ENCODE peak calls at places on chromosome 3, in five cellular contexts. U is NB4, L is endothelial cell of umbilical vein, J is K562, G is GM12878. E is an unnamed sample.

GRCh38 chr3:188323067-188323842 is 169.3 kb downstream of the LPP start:
- DNase-seq in U (no peak), L (no peak), J (no peak), G (no peak), E (no peak)

GRCh38 chr3:179015551-179016020 is 56.0 kb downstream of the ZMAT3 start:
- DNase-seq in U (peak; percentile 77), L (peak; percentile 86), J (peak; percentile 87), G (peak; percentile 93), E (peak; percentile 18)

GRCh38 chr3:58048301-58048700 is 40.1 kb downstream of the FLNB start:
- DNase-seq in U (no peak), L (peak; percentile 93), J (no peak), G (no peak), E (no peak)

GRCh38 chr3:27323087-27323570 is 46.1 kb downstream of the NEK10 start:
- DNase-seq in U (no peak), L (no peak), J (no peak), G (no peak), E (no peak)

GRCh38 chr3:94036909-94037507 is 8.6 kb upstream of the STX19 start:
- DNase-seq in U (peak; percentile 22), L (peak; percentile 9), J (peak; percentile 25), G (no peak), E (peak; percentile 34)

GRCh38 chr3:19206540-19206939 is 58.2 kb downstream of the KCNH8 start:
- DNase-seq in U (no peak), L (no peak), J (no peak), G (no peak), E (no peak)

GRCh38 chr3:8769088-8769822 is at the start of gene OXTR:
- DNase-seq in U (peak; percentile 55), L (peak; percentile 69), J (peak; percentile 76), G (no peak), E (peak; percentile 78)

GRCh38 chr3:55487376-55488241 is 503 bp upstream of the WNT5A start:
- DNase-seq in U (no peak), L (peak; percentile 54), J (no peak), G (no peak), E (peak; percentile 18)

GRCh38 chr3:160929595-160929994 is 173.6 kb downstream of the PPM1L start:
- DNase-seq in U (no peak), L (peak; percentile 19), J (peak; percentile 3), G (no peak), E (no peak)

GRCh38 chr3:174198199-174198598 is 660.9 kb upstream of the NAALADL2 start:
- DNase-seq in U (no peak), L (peak; percentile 78), J (no peak), G (no peak), E (no peak)

GRCh38 chr3:20039082-20039764 is 1.0 kb upstream of the KAT2B start:
- DNase-seq in U (peak; percentile 32), L (peak; percentile 49), J (peak; percentile 40), G (no peak), E (no peak)

GRCh38 chr3:125137432-125138033 is 75.0 kb downstream of the SLC12A8 start:
- DNase-seq in U (no peak), L (no peak), J (no peak), G (no peak), E (peak; percentile 32)

GRCh38 chr3:183108002-183108449 is 8.7 kb upstream of the MCCC1 start:
- DNase-seq in U (peak; percentile 43), L (peak; percentile 41), J (no peak), G (no peak), E (peak; percentile 29)
- TF ChIP-seq MYC in U (no peak), L (no peak), J (no peak), G (no peak), E (no peak)

DNA sequence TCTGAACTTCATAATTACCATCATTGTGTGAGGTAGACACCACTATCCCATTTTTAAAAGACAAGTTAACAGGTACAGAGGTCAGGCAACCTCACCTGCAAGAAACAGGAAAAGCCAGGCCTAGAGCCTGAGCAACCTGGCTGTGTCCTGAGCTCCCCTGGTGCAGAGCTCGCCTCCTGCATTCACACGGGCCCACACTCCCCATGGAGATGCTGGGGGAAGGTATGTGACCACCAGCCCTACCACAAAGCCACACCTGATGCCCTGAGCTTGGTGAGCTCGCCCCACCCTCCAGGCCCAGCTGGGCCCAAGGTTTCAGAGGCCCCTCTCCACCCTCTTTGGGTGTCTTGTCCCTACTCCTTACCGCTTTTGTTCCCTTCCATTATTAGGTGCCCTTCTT is 1.2 kb upstream of the EFCAB12 start:
- DNase-seq in U (no peak), L (no peak), J (no peak), G (no peak), E (no peak)
- TF ChIP-seq MYC in U (no peak), L (no peak), J (no peak), G (no peak), E (no peak)

DNA sequence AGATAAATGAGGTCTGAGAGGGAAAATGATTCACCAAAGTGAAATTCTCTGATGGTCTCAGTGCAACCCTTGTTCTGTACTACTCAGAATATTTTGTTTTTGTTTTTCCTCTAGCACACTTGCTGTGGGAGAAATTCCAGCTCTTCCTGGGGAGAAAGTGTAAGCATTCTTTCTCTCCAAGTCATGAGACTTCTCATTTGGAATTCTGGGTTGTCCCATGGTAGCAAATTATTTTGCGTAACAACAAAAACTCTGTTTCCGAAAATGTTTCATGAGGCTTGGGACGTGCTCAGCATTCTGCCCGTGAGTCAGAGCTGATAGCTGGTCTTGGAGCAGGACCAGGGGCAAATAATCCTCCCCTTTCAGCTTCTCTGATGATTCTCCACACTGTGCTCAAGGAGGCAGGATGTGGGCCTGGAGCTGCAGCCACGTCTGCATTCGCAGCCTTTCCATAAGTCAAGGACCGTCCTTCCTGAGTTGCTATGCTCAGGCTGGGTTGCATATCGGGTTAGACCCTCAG is 70.3 kb downstream of the SENP2 start:
- DNase-seq in U (no peak), L (peak; percentile 95), J (no peak), G (no peak), E (no peak)
- TF ChIP-seq MYC in U (no peak), L (no peak), J (no peak), G (no peak), E (no peak)

GRCh38 chr3:46933261-46933660 is 43.3 kb downstream of the CCDC12 start:
- DNase-seq in U (no peak), L (no peak), J (no peak), G (no peak), E (no peak)

GRCh38 chr3:46934067-46934466 is 42.5 kb downstream of the CCDC12 start:
- DNase-seq in U (no peak), L (no peak), J (no peak), G (no peak), E (no peak)

GRCh38 chr3:46931631-46932441 is 44.7 kb downstream of the CCDC12 start:
- DNase-seq in U (no peak), L (peak; percentile 62), J (no peak), G (peak; percentile 57), E (peak; percentile 35)

GRCh38 chr3:46930945-46931403 is 45.6 kb downstream of the CCDC12 start:
- DNase-seq in U (no peak), L (peak; percentile 66), J (no peak), G (no peak), E (peak; percentile 26)

GRCh38 chr3:46932455-46933225 is 43.9 kb downstream of the CCDC12 start:
- DNase-seq in U (no peak), L (no peak), J (no peak), G (no peak), E (no peak)
- TF ChIP-seq MYC in U (no peak), L (no peak), J (no peak), G (no peak), E (no peak)

GRCh38 chr3:73279-73678 is 123.3 kb upstream of the CHL1 start:
- DNase-seq in U (no peak), L (no peak), J (no peak), G (no peak), E (no peak)
- TF ChIP-seq MYC in U (no peak), L (no peak), J (no peak), G (no peak), E (no peak)

GRCh38 chr3:71582612-71583568 is 638 bp downstream of the FOXP1 start:
- DNase-seq in U (peak; percentile 92), L (peak; percentile 78), J (peak; percentile 83), G (no peak), E (no peak)

GRCh38 chr3:71584216-71585061 is 911 bp upstream of the FOXP1 start:
- DNase-seq in U (peak; percentile 82), L (peak; percentile 80), J (peak; percentile 83), G (no peak), E (no peak)

GRCh38 chr3:71581981-71582611 is 1.4 kb downstream of the FOXP1 start:
- DNase-seq in U (peak; percentile 95), L (peak; percentile 56), J (peak; percentile 64), G (no peak), E (no peak)

GRCh38 chr3:71585126-71585525 is 1.6 kb upstream of the FOXP1 start:
- DNase-seq in U (peak; percentile 72), L (peak; percentile 55), J (peak; percentile 49), G (no peak), E (peak; percentile 11)

GRCh38 chr3:71583569-71584215 is at the start of gene FOXP1:
- DNase-seq in U (peak; percentile 84), L (peak; percentile 79), J (peak; percentile 75), G (no peak), E (no peak)
- TF ChIP-seq MYC in U (no peak), L (no peak), J (no peak), G (no peak), E (peak; percentile 68)

GRCh38 chr3:39372831-39373230 is 10.3 kb upstream of the SLC25A38 start:
- DNase-seq in U (no peak), L (no peak), J (no peak), G (no peak), E (no peak)
- TF ChIP-seq MYC in U (no peak), L (no peak), J (no peak), G (no peak), E (no peak)